ENCODE peak calls at places on chromosome 13, in four cellular contexts. K, L, F and I are unnamed samples.

GRCh38 chr13:98787173-98787572 is 34.7 kb upstream of the SLC15A1 start:
- DNase-seq in K (no peak), L (no peak), F (no peak), I (no peak)

GRCh38 chr13:71759506-71760225 is 107.3 kb downstream of the DACH1 start:
- DNase-seq in K (peak), L (no peak), F (no peak), I (no peak)

GRCh38 chr13:106047859-106048258 is 487.6 kb downstream of the EFNB2 start:
- DNase-seq in K (no peak), L (no peak), F (no peak), I (no peak)

GRCh38 chr13:41520699-41521630 is 63.6 kb downstream of the RGCC start:
- DNase-seq in K (peak), L (no peak), F (no peak), I (peak)

GRCh38 chr13:30338331-30338851 is 31.0 kb upstream of the KATNAL1 start:
- DNase-seq in K (peak), L (no peak), F (no peak), I (no peak)

GRCh38 chr13:40546047-40546446 is 120.4 kb downstream of the FOXO1 start:
- DNase-seq in K (no peak), L (no peak), F (no peak), I (no peak)

GRCh38 chr13:43331676-43332075 is 308.3 kb downstream of the DNAJC15 start:
- DNase-seq in K (peak), L (no peak), F (no peak), I (no peak)

GRCh38 chr13:45447050-45447661 is 17.6 kb upstream of the COG3 start:
- DNase-seq in K (no peak), L (no peak), F (no peak), I (no peak)

GRCh38 chr13:60572003-60572792 is 175.2 kb downstream of the TDRD3 start:
- DNase-seq in K (peak), L (peak), F (no peak), I (peak)

GRCh38 chr13:112444416-112445399 is 68.6 kb downstream of the SPACA7 start:
- DNase-seq in K (no peak), L (no peak), F (no peak), I (no peak)

GRCh38 chr13:98436379-98436909 is 140.5 kb downstream of the STK24 start:
- DNase-seq in K (no peak), L (no peak), F (no peak), I (no peak)

GRCh38 chr13:46683879-46684278 is 113.1 kb downstream of the ESD start:
- DNase-seq in K (peak), L (no peak), F (no peak), I (peak)

GRCh38 chr13:68982961-68983619 is 1124.5 kb upstream of the ATXN8OS start:
- DNase-seq in K (no peak), L (no peak), F (no peak), I (no peak)

GRCh38 chr13:25630327-25630726 is 258.6 kb downstream of the ATP8A2 start:
- DNase-seq in K (no peak), L (no peak), F (no peak), I (no peak)

GRCh38 chr13:23087884-23088283 is 92.9 kb upstream of the SGCG start:
- DNase-seq in K (peak), L (no peak), F (no peak), I (no peak)

GRCh38 chr13:80469841-80470378 is 129.0 kb upstream of the SPRY2 start:
- DNase-seq in K (peak), L (no peak), F (peak), I (peak)

GRCh38 chr13:73933795-73934194 is 200.4 kb downstream of the KLF12 start:
- DNase-seq in K (no peak), L (no peak), F (no peak), I (no peak)

GRCh38 chr13:35764359-35765015 is 288.0 kb upstream of the MAB21L1 start:
- DNase-seq in K (no peak), L (no peak), F (no peak), I (peak)

GRCh38 chr13:25619897-25620296 is 248.1 kb downstream of the ATP8A2 start:
- DNase-seq in K (no peak), L (no peak), F (no peak), I (no peak)

GRCh38 chr13:48944221-48944620 is 31.5 kb upstream of the FNDC3A start:
- DNase-seq in K (peak), L (no peak), F (no peak), I (no peak)

GRCh38 chr13:27088619-27089018 is 83.0 kb downstream of the USP12 start:
- DNase-seq in K (no peak), L (no peak), F (no peak), I (no peak)

GRCh38 chr13:31328549-31329229 is 128.9 kb downstream of the B3GLCT start:
- DNase-seq in K (peak), L (no peak), F (no peak), I (no peak)

DNA sequence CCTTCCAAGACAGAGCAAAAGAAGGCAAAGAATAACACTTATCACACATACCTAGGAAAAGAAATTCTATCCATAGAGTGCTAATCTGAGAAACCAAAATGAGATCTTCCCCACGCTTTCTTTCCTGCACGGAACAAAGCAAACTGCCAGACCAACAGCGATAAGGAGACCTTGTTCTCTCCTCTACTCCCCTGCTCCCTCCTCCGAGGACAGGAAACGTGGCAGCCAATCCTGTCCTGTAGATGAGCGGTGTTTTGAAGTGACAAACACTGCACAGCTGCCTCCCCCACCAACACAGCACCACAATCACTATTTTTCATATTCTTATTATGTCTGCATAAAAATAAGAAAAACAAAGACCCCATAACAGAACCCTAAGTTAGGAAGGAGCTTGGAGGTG is 113.9 kb upstream of the IRS2 start:
- DNase-seq in K (no peak), L (no peak), F (no peak), I (no peak)
- H3K4me3 ChIP-seq in K (no peak), L (no peak), F (no peak), I (no peak)

GRCh38 chr13:91797567-91797966 is 399.1 kb downstream of the GPC5 start:
- DNase-seq in K (no peak), L (no peak), F (no peak), I (no peak)
- H3K4me3 ChIP-seq in K (no peak), L (no peak), F (no peak), I (no peak)

GRCh38 chr13:33612641-33613638 is 205.0 kb upstream of the RFC3 start:
- DNase-seq in K (no peak), L (no peak), F (no peak), I (no peak)

GRCh38 chr13:33615436-33615835 is 202.5 kb upstream of the RFC3 start:
- DNase-seq in K (no peak), L (no peak), F (no peak), I (no peak)

GRCh38 chr13:33606692-33607091 is 211.3 kb upstream of the RFC3 start:
- DNase-seq in K (peak), L (no peak), F (no peak), I (no peak)

GRCh38 chr13:33610471-33611015 is 207.4 kb upstream of the RFC3 start:
- DNase-seq in K (no peak), L (no peak), F (peak), I (no peak)

GRCh38 chr13:33611016-33611805 is 206.7 kb upstream of the RFC3 start:
- DNase-seq in K (peak), L (no peak), F (peak), I (peak)
- H3K4me3 ChIP-seq in K (no peak), L (no peak), F (peak), I (peak)

GRCh38 chr13:79389031-79389430 is 17.0 kb downstream of the RBM26 start:
- DNase-seq in K (no peak), L (no peak), F (no peak), I (no peak)

GRCh38 chr13:79385694-79386093 is 20.4 kb downstream of the RBM26 start:
- DNase-seq in K (no peak), L (no peak), F (no peak), I (no peak)

GRCh38 chr13:79384022-79384610 is 21.9 kb downstream of the RBM26 start:
- DNase-seq in K (no peak), L (no peak), F (no peak), I (no peak)

GRCh38 chr13:79387853-79388252 is 18.2 kb downstream of the RBM26 start:
- DNase-seq in K (no peak), L (no peak), F (no peak), I (no peak)

DNA sequence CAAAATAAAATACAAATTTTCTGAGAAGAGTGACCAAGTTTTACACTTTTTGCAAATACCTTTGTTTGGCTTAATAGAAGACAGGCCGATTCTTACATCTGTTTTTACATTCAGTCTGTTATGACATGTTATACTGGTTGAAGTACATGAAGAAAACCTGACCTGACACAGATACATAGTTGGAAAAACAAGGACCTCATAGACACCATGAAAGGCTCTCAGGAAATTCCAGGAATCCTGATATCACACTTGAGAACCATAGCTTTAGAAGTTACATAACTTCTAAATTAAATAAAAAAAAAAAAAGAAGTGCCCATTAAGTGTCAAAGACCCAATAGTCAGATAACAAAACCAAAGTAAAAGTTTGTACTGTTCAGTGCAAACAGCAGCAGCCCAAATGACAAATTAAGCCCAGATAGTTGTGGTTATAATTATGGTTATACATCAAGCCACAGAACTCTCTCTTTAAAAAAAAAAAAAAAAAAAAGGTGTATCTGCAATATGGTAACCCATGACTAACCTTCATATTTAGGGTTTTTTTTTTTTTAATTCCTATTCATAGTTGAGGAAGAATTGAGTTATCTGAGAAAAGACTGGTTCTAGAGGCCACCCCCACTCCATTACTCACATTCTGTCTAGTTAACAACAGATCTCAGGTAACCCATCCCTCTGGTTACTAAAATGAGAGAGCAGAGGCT is 19.8 kb downstream of the RBM26 start:
- DNase-seq in K (no peak), L (no peak), F (no peak), I (no peak)
- H3K4me3 ChIP-seq in K (no peak), L (no peak), F (no peak), I (no peak)